ENCODE peak calls at places on chromosome 5, in four cellular contexts. N is A549, P is astrocyte of the spinal cord, W is fibroblast of the aortic adventitia. A is an unnamed sample.

GRCh38 chr5:122403256-122403655 is 91.2 kb downstream of the SNCAIP start:
- DNase-seq in N (no peak), P (no peak), W (no peak), A (no peak)

GRCh38 chr5:36528588-36528987 is 77.8 kb upstream of the SLC1A3 start:
- DNase-seq in P (no peak), N (no peak), W (no peak), A (no peak)

GRCh38 chr5:95070866-95071265 is 214.0 kb downstream of the MCTP1 start:
- DNase-seq in N (no peak), W (no peak), P (no peak), A (no peak)

GRCh38 chr5:59569158-59569557 is 324.4 kb downstream of the PDE4D start:
- DNase-seq in N (no peak), W (no peak), P (no peak), A (no peak)

GRCh38 chr5:131795128-131795719 is 1.6 kb downstream of the FNIP1 start:
- DNase-seq in W (peak), N (no peak), P (no peak), A (no peak)

GRCh38 chr5:36724429-36725332 is 118.3 kb downstream of the SLC1A3 start:
- DNase-seq in W (no peak), N (peak), P (no peak), A (no peak)

GRCh38 chr5:54793612-54794436 is 191.6 kb downstream of the ESM1 start:
- DNase-seq in N (no peak), W (peak), P (no peak), A (no peak)

GRCh38 chr5:1832511-1833250 is 31.5 kb downstream of the NDUFS6 start:
- DNase-seq in P (no peak), N (no peak), W (no peak), A (no peak)

GRCh38 chr5:54673523-54674225 is 156.1 kb downstream of the SNX18 start:
- DNase-seq in W (no peak), P (peak), N (no peak), A (no peak)

GRCh38 chr5:55383254-55383653 is 75.5 kb downstream of the MTREX start:
- DNase-seq in N (no peak), W (no peak), P (no peak), A (no peak)

GRCh38 chr5:66230551-66230950 is 86.5 kb downstream of the SREK1 start:
- DNase-seq in W (no peak), N (no peak), P (peak), A (no peak)

GRCh38 chr5:107553063-107553676 is 117.6 kb downstream of the EFNA5 start:
- DNase-seq in N (no peak), P (no peak), W (peak), A (no peak)

GRCh38 chr5:172415615-172416275 is 38.6 kb downstream of the SH3PXD2B start:
- DNase-seq in W (no peak), P (no peak), N (no peak), A (no peak)

GRCh38 chr5:89037090-89037489 is 154.1 kb upstream of the MEF2C start:
- DNase-seq in P (peak), W (peak), N (no peak), A (no peak)

GRCh38 chr5:2996248-2996647 is 244.8 kb upstream of the IRX2 start:
- DNase-seq in P (no peak), W (no peak), N (no peak), A (peak)

GRCh38 chr5:179486596-179487051 is 63.7 kb upstream of the RUFY1 start:
- DNase-seq in W (no peak), P (no peak), N (no peak), A (no peak)

GRCh38 chr5:73901045-73901444 is 275.0 kb downstream of the ARHGEF28 start:
- DNase-seq in W (no peak), N (peak), P (peak), A (no peak)

GRCh38 chr5:60836131-60836530 is 7.9 kb downstream of the ELOVL7 start:
- DNase-seq in N (no peak), P (no peak), W (no peak), A (no peak)

GRCh38 chr5:33850100-33850594 is 41.6 kb downstream of the ADAMTS12 start:
- DNase-seq in W (peak), N (no peak), P (peak), A (no peak)

GRCh38 chr5:115549154-115549553 is 4.6 kb upstream of the FEM1C start:
- DNase-seq in P (no peak), N (no peak), W (no peak), A (no peak)

GRCh38 chr5:132865668-132866341 is 464 bp downstream of the GDF9 start:
- DNase-seq in P (no peak), N (no peak), W (no peak), A (no peak)

GRCh38 chr5:40679998-40680681 is 425 bp downstream of the PTGER4 start:
- DNase-seq in P (no peak), N (no peak), W (no peak), A (no peak)

GRCh38 chr5:994821-995220 is 13.8 kb upstream of the NKD2 start:
- DNase-seq in P (no peak), W (no peak), N (no peak), A (peak)

GRCh38 chr5:124806026-124806856 is 59.8 kb upstream of the ZNF608 start:
- DNase-seq in N (no peak), W (peak), P (peak), A (peak)

GRCh38 chr5:150989695-150990094 is 30.7 kb upstream of the GPX3 start:
- DNase-seq in P (no peak), N (no peak), W (no peak), A (no peak)
- TF ChIP-seq CTCF in P (peak), N (peak), W (no peak), A (no peak)

DNA sequence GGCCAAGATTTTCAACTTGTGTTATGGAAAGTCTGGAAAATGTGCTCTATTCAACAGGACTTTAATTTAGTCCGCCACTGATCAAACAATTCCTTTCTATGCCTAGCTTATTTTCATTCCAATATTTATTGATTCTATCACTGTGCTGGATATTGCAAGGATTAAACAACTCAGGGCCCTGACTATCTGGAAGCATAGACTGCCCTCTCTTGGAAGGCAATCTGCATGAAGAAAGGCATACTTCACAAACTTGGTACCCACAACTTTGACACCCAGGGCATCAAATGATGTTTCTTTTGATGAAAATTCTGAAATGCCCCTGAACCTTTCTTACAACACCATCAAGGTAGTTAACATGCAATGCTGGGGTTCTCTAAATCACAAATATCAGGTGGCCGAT is 126.5 kb upstream of the HMHB1 start:
- DNase-seq in P (peak), W (peak), N (no peak), A (no peak)
- TF ChIP-seq CTCF in P (peak), W (peak), N (no peak), A (peak)

GRCh38 chr5:180621311-180621710 is 28.1 kb downstream of the FLT4 start:
- DNase-seq in N (no peak), P (no peak), W (no peak), A (no peak)

GRCh38 chr5:180620014-180620413 is 28.7 kb upstream of the SCGB3A1 start:
- DNase-seq in W (no peak), P (no peak), N (no peak), A (no peak)

GRCh38 chr5:180618487-180618829 is 27.2 kb upstream of the SCGB3A1 start:
- DNase-seq in W (no peak), P (no peak), N (no peak), A (no peak)

GRCh38 chr5:180619563-180619915 is 28.2 kb upstream of the SCGB3A1 start:
- DNase-seq in N (no peak), P (no peak), W (no peak), A (no peak)

GRCh38 chr5:180618830-180619562 is 27.7 kb upstream of the SCGB3A1 start:
- DNase-seq in W (peak), N (peak), P (peak), A (no peak)
- TF ChIP-seq CTCF in W (peak), N (peak), P (peak), A (peak)

GRCh38 chr5:127396490-127397155 is 106.0 kb downstream of the MEGF10 start:
- DNase-seq in W (no peak), P (no peak), N (no peak), A (no peak)
- TF ChIP-seq CTCF in W (no peak), P (no peak), N (no peak), A (no peak)

GRCh38 chr5:151126199-151126645 is 31.4 kb downstream of the ANXA6 start:
- DNase-seq in N (peak), W (peak), P (peak), A (no peak)
- TF ChIP-seq CTCF in N (peak), W (peak), P (peak), A (peak)

GRCh38 chr5:143470120-143470519 is 66.6 kb upstream of the NR3C1 start:
- DNase-seq in W (no peak), N (no peak), P (no peak), A (no peak)

GRCh38 chr5:143471666-143472411 is 68.4 kb upstream of the NR3C1 start:
- DNase-seq in W (peak), N (no peak), P (no peak), A (no peak)

GRCh38 chr5:143469125-143469524 is 65.6 kb upstream of the NR3C1 start:
- DNase-seq in W (no peak), N (no peak), P (no peak), A (no peak)

GRCh38 chr5:143472576-143472975 is 69.1 kb upstream of the NR3C1 start:
- DNase-seq in W (no peak), P (no peak), N (no peak), A (no peak)

DNA sequence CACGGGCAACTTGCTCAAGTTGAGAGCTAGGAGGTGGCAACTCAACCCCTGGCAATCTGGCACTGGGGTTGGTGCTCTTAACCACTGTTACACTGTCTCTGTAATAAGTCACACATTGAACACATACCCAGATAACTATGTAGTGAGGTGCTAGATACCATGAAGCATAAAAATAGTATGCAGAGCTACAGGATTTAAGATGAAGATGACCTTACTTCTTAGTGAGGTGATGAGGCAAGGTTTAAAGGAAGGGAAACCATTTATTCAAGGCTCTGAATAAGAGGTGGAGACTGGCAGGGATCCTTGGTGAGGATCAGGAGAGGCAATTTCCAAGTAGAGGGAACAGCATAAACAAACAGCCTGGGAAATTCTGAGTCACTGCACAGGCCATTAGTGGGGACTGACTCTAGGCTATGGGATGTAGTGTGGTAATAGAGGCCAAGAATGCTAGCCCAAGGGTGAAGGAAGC is 67.6 kb upstream of the NR3C1 start:
- DNase-seq in W (peak), P (peak), N (no peak), A (no peak)
- TF ChIP-seq CTCF in W (no peak), P (no peak), N (no peak), A (no peak)

GRCh38 chr5:142171270-142171669 is 62.7 kb downstream of the NDFIP1 start:
- DNase-seq in W (no peak), N (no peak), P (no peak), A (no peak)
- TF ChIP-seq CTCF in W (no peak), N (no peak), P (no peak), A (no peak)

DNA sequence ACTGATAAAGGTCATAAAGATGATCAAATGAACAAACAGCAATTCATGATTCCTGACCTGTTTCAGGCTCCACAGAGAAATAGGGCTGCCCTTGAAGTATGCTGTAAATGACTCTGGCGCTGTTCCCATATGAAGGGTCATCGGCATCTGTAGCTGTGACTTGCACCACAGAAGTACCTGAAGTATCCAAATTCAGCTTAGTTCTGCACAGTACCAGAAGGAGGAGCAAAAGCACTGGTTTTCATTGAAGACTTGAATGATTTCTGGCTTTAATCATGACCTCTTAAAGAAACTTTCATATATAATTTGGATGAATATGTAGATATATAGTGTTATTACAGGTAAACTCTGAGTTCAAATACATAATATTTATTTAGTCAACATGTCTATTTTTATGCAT is 109.1 kb downstream of the CDH10 start:
- DNase-seq in P (no peak), N (no peak), W (no peak), A (no peak)
- TF ChIP-seq CTCF in P (no peak), N (no peak), W (no peak), A (no peak)

GRCh38 chr5:136001531-136001930 is 27.3 kb upstream of the TGFBI start:
- DNase-seq in N (no peak), W (peak), P (peak), A (no peak)

GRCh38 chr5:136000147-136000546 is 28.6 kb upstream of the TGFBI start:
- DNase-seq in W (no peak), N (no peak), P (no peak), A (no peak)

GRCh38 chr5:135999396-136000139 is 29.2 kb upstream of the TGFBI start:
- DNase-seq in W (peak), P (peak), N (no peak), A (no peak)

GRCh38 chr5:135998889-135999288 is 29.9 kb upstream of the TGFBI start:
- DNase-seq in W (no peak), N (no peak), P (no peak), A (no peak)

DNA sequence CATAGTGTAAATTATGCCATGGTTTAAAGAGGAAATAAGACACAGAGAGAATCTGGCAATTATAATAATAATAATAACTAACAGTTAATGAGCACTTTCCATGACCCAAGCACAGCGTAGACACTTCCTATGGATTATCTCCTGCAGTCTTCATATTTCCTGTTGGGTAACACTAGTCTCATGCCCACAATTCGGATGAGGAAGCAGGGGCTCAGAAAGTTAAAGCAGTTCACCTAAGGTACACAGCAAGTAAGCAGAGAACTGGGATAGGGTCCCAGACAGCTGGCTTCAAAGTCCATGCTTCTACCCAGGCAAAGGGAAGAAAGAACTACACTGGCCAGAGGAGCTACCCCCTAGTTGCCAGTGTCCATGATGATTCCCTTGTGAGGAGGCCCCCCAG is 27.9 kb upstream of the TGFBI start:
- DNase-seq in W (no peak), P (no peak), N (no peak), A (no peak)
- TF ChIP-seq CTCF in W (no peak), P (no peak), N (no peak), A (no peak)